ENCODE peak calls at places on chromosomes 12 and 14, in six cellular contexts. F is uterus, K is upper lobe of left lung, X is vagina, R is IMR-90, I is HCT116. W is an unnamed sample.

GRCh38 chr12:71152838-71153237 is 5.0 kb downstream of the TSPAN8 start:
- DNase-seq in F (no peak), K (no peak), X (no peak), R (no peak), I (no peak), W (no peak)

GRCh38 chr12:108854453-108855283 is 2.7 kb downstream of the SSH1 start:
- DNase-seq in F (peak; percentile 54), K (peak; percentile 81), X (no peak), R (peak; percentile 100), I (peak; percentile 98), W (no peak)

GRCh38 chr12:75606921-75607320 is 95.5 kb upstream of the KRR1 start:
- DNase-seq in F (no peak), K (no peak), X (no peak), R (no peak), I (no peak), W (no peak)

GRCh38 chr14:83975435-83976222 is 1554.3 kb upstream of the FLRT2 start:
- DNase-seq in F (no peak), K (no peak), X (no peak), R (peak; percentile 67), I (no peak), W (no peak)

GRCh38 chr12:65098364-65098763 is 22.7 kb downstream of the WIF1 start:
- DNase-seq in F (no peak), K (peak; percentile 22), X (no peak), R (no peak), I (no peak), W (no peak)

GRCh38 chr14:96603350-96604255 is 101.4 kb downstream of the PAPOLA start:
- DNase-seq in F (no peak), K (no peak), X (no peak), R (no peak), I (no peak), W (no peak)

GRCh38 chr12:110853856-110854255 is 7.1 kb downstream of the CCDC63 start:
- DNase-seq in F (no peak), K (no peak), X (no peak), R (no peak), I (no peak), W (no peak)

GRCh38 chr12:27272375-27273028 is 28.4 kb downstream of the STK38L start:
- DNase-seq in F (no peak), K (no peak), X (no peak), R (no peak), I (no peak), W (no peak)

GRCh38 chr12:67593041-67593870 is 55.3 kb upstream of the DYRK2 start:
- DNase-seq in F (no peak), K (peak; percentile 65), X (no peak), R (peak; percentile 8), I (peak; percentile 87), W (no peak)

GRCh38 chr14:68794856-68795601 is 2.2 kb upstream of the ZFP36L1 start:
- DNase-seq in F (no peak), K (peak; percentile 50), X (no peak), R (peak; percentile 95), I (no peak), W (no peak)

GRCh38 chr12:8081228-8081920 is 700 bp upstream of the NECAP1 start:
- DNase-seq in F (no peak), K (no peak), X (no peak), R (no peak), I (no peak), W (no peak)

GRCh38 chr14:33777651-33778050 is 173.2 kb downstream of the EGLN3 start:
- DNase-seq in F (no peak), K (no peak), X (no peak), R (no peak), I (no peak), W (no peak)

GRCh38 chr12:93593833-93594232 is 21.4 kb downstream of the SOCS2 start:
- DNase-seq in F (no peak), K (no peak), X (no peak), R (no peak), I (no peak), W (no peak)
- H3K4me3 ChIP-seq in F (peak overlapping the region; percentile 27), K (peak overlapping the region; percentile 21), X (no peak overlapping the region), R (no peak overlapping the region), I (no peak overlapping the region), W (no peak overlapping the region)

GRCh38 chr12:15705606-15706005 is 83.6 kb downstream of the EPS8 start:
- DNase-seq in F (no peak), K (no peak), X (no peak), R (no peak), I (no peak), W (no peak)
- H3K4me1 ChIP-seq in F (peaks cover 8% of the 10 kb centered on the region), K (peaks cover 23% of the 10 kb centered on the region), X (peaks cover 44% of the 10 kb centered on the region), R (peaks cover 2% of the 10 kb centered on the region), I (peaks cover 80% of the 10 kb centered on the region), W (peaks cover 27% of the 10 kb centered on the region)

GRCh38 chr12:22046090-22046967 is at the start of gene CMAS:
- DNase-seq in F (peak; percentile 79), K (peak; percentile 79), X (no peak), R (peak; percentile 54), I (peak; percentile 19), W (peak; percentile 28)
- TF ChIP-seq POLR2A in F (peak; percentile 39), K (peak; percentile 41), X (no peak), R (no peak), I (peak; percentile 67), W (peak; percentile 62)

GRCh38 chr14:51860836-51861583 is 598 bp downstream of the GNG2 start:
- DNase-seq in F (no peak), K (no peak), X (no peak), R (peak; percentile 53), I (no peak), W (no peak)
- H3K4me3 ChIP-seq in F (peak overlapping the region; percentile 25), K (peak overlapping the region; percentile 45), X (peak overlapping the region; percentile 41), R (peak overlapping the region; percentile 63), I (peak overlapping the region; percentile 22), W (peak overlapping the region; percentile 62)

DNA sequence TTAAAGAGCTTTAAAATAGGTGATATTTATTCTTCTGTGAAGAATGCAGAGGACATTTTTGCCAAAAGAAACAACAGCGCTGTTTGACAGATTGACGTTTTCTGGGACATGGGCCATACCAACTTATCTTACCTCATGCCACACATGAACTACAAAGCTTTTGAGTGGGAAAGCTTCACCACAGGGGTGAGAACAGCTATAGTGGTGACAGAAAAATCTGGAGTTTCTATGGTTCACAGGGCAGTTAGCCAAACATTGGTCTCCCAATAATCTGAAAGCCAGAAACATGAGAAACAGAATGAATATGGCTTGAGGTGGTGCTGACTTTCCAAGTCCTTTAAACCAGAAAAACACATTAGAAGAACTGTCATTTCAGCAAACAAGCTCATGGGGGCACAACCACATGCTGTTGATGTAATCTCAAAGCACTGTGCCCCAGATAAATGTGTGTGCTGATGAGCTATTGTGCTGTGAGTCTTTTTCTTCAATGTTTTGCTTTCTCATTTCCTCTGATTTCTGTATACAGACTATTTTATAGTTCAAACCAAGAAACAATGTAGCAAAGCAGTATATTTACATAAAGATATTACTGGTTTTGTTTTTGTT is 905.4 kb downstream of the SLC16A7 start:
- DNase-seq in F (no peak), K (no peak), X (no peak), R (no peak), I (no peak), W (no peak)
- H3K4me1 ChIP-seq in F (no peaks in the 10 kb centered on the region), K (no peaks in the 10 kb centered on the region), X (no peaks in the 10 kb centered on the region), R (no peaks in the 10 kb centered on the region), I (no peaks in the 10 kb centered on the region), W (no peaks in the 10 kb centered on the region)

GRCh38 chr12:10641735-10642500 is 28.5 kb upstream of the MAGOHB start:
- DNase-seq in F (no peak), K (no peak), X (no peak), R (peak; percentile 73), I (no peak), W (no peak)
- TF ChIP-seq POLR2A in F (no peak), K (no peak), X (no peak), R (no peak), I (no peak), W (no peak)

GRCh38 chr12:99983721-99984258 is 946 bp downstream of the ANKS1B start:
- DNase-seq in F (peak; percentile 13), K (no peak), X (no peak), R (no peak), I (no peak), W (no peak)

GRCh38 chr12:99985129-99985570 is 414 bp upstream of the ANKS1B start:
- DNase-seq in F (no peak), K (no peak), X (no peak), R (no peak), I (no peak), W (no peak)

GRCh38 chr12:99981639-99982190 is 3.0 kb downstream of the ANKS1B start:
- DNase-seq in F (no peak), K (no peak), X (no peak), R (no peak), I (no peak), W (no peak)

GRCh38 chr12:99984271-99985128 is at the start of gene ANKS1B:
- DNase-seq in F (peak; percentile 55), K (peak; percentile 68), X (no peak), R (peak; percentile 13), I (no peak), W (no peak)

GRCh38 chr12:99985631-99986030 is 895 bp upstream of the ANKS1B start:
- DNase-seq in F (no peak), K (no peak), X (no peak), R (no peak), I (no peak), W (no peak)
- H3K4me3 ChIP-seq in F (no peak overlapping the region), K (peak overlapping the region; percentile 61), X (peak overlapping the region; percentile 58), R (no peak overlapping the region), I (no peak overlapping the region), W (peak overlapping the region; percentile 58)

GRCh38 chr12:106113446-106114083 is 25.2 kb downstream of the NUAK1 start:
- DNase-seq in F (peak; percentile 14), K (no peak), X (no peak), R (no peak), I (no peak), W (no peak)
- H3K4me1 ChIP-seq in F (peaks cover 25% of the 10 kb centered on the region), K (peaks cover 32% of the 10 kb centered on the region), X (peaks cover 97% of the 10 kb centered on the region), R (peaks cover 26% of the 10 kb centered on the region), I (peaks cover 13% of the 10 kb centered on the region), W (peaks cover 84% of the 10 kb centered on the region)

W was measured in esophagus squamous epithelium.